ENCODE peak calls at places on chromosomes 7 and 10, in five cellular contexts. O is activated CD4-positive, alpha-beta T cell treated with anti-CD3 and anti-CD28 coated beads, Interleukin-2, amount 10 ng/mL, durations not matched to agents 7 days and 5 days; K is AML-193; T is BJ; W is activated T-cell treated with anti-CD3 and anti-CD28 coated beads, Interleukin-2, amount 50 U/mL, for 1 hour. F is an unnamed sample.

GRCh38 chr10:132617781-132618052 is 80.1 kb downstream of the INPP5A start:
- DNase-seq in T (no peak), K (no peak), O (no peak), W (no peak), F (no peak)

GRCh38 chr10:33377658-33378025 is 43.2 kb upstream of the NRP1 start:
- DNase-seq in K (no peak), T (peak), W (no peak), O (no peak), F (no peak)

GRCh38 chr10:79324032-79324695 is 23.1 kb upstream of the PPIF start:
- DNase-seq in T (no peak), O (no peak), K (no peak), W (no peak), F (no peak)

GRCh38 chr7:1977876-1978441 is 254.8 kb downstream of the MAD1L1 start:
- DNase-seq in W (no peak), T (no peak), O (no peak), K (no peak), F (no peak)

GRCh38 chr7:140230517-140230861 is 53.7 kb upstream of the KDM7A start:
- DNase-seq in K (no peak), T (no peak), O (peak), W (peak), F (peak)

GRCh38 chr10:67666416-67667043 is 29.5 kb downstream of the CTNNA3 start:
- DNase-seq in O (no peak), T (no peak), K (peak), W (no peak), F (no peak)

GRCh38 chr10:112988839-112989406 is 38.9 kb downstream of the TCF7L2 start:
- DNase-seq in O (no peak), K (no peak), W (no peak), T (no peak), F (no peak)

GRCh38 chr10:29627201-29628105 is 7.3 kb downstream of the SVIL start:
- DNase-seq in T (no peak), O (no peak), K (no peak), W (no peak), F (no peak)

GRCh38 chr7:26343837-26344236 is 52.2 kb downstream of the SNX10 start:
- DNase-seq in O (no peak), W (no peak), T (no peak), K (no peak), F (no peak)

GRCh38 chr7:127035203-127035849 is 217.4 kb downstream of the GRM8 start:
- DNase-seq in T (no peak), K (no peak), O (no peak), W (no peak), F (no peak)

F was measured in NCI-H2029.